ENCODE peak calls at places on chromosomes 13 and 19, in five cellular contexts. One of them, this sample, is unnamed.

GRCh38 chr13:113546571-113547247 is 37.8 kb upstream of the TFDP1 start:
- ATAC-seq in T-helper 17 cell: no peak
- ATAC-seq in A549: no peak
- ATAC-seq in activated naive CD8-positive, alpha-beta T cell treated with anti-CD3 and anti-CD28 coated beads, Interleukin-2, amount 50 U/mL, for 24 hours: no peak
- ATAC-seq in CD4-positive, CD25-positive, alpha-beta regulatory T cell: no peak
- ATAC-seq in this sample: no peak

GRCh38 chr13:30681489-30682242 is 53.7 kb upstream of the ALOX5AP start:
- ATAC-seq in CD4-positive, CD25-positive, alpha-beta regulatory T cell: no peak
- ATAC-seq in activated naive CD8-positive, alpha-beta T cell treated with anti-CD3 and anti-CD28 coated beads, Interleukin-2, amount 50 U/mL, for 24 hours: no peak
- ATAC-seq in A549: no peak
- ATAC-seq in T-helper 17 cell: peak
- ATAC-seq in this sample: peak

GRCh38 chr13:114011226-114011625 is 37.4 kb upstream of the C13orf46 start:
- ATAC-seq in CD4-positive, CD25-positive, alpha-beta regulatory T cell: no peak
- ATAC-seq in A549: no peak
- ATAC-seq in T-helper 17 cell: peak
- ATAC-seq in activated naive CD8-positive, alpha-beta T cell treated with anti-CD3 and anti-CD28 coated beads, Interleukin-2, amount 50 U/mL, for 24 hours: no peak
- ATAC-seq in this sample: no peak

GRCh38 chr13:36251528-36251927 is 37.2 kb upstream of the SOHLH2 start:
- ATAC-seq in A549: no peak
- ATAC-seq in activated naive CD8-positive, alpha-beta T cell treated with anti-CD3 and anti-CD28 coated beads, Interleukin-2, amount 50 U/mL, for 24 hours: no peak
- ATAC-seq in CD4-positive, CD25-positive, alpha-beta regulatory T cell: no peak
- ATAC-seq in T-helper 17 cell: no peak
- ATAC-seq in this sample: peak

GRCh38 chr13:21742041-21742440 is 71.2 kb downstream of the FGF9 start:
- ATAC-seq in T-helper 17 cell: no peak
- ATAC-seq in CD4-positive, CD25-positive, alpha-beta regulatory T cell: no peak
- ATAC-seq in activated naive CD8-positive, alpha-beta T cell treated with anti-CD3 and anti-CD28 coated beads, Interleukin-2, amount 50 U/mL, for 24 hours: no peak
- ATAC-seq in A549: no peak
- ATAC-seq in this sample: no peak

GRCh38 chr13:43608400-43609137 is 178.2 kb downstream of the ENOX1 start:
- ATAC-seq in A549: no peak
- ATAC-seq in activated naive CD8-positive, alpha-beta T cell treated with anti-CD3 and anti-CD28 coated beads, Interleukin-2, amount 50 U/mL, for 24 hours: no peak
- ATAC-seq in T-helper 17 cell: no peak
- ATAC-seq in CD4-positive, CD25-positive, alpha-beta regulatory T cell: no peak
- ATAC-seq in this sample: peak

GRCh38 chr19:16541526-16542044 is 652 bp downstream of the CHERP start:
- ATAC-seq in activated naive CD8-positive, alpha-beta T cell treated with anti-CD3 and anti-CD28 coated beads, Interleukin-2, amount 50 U/mL, for 24 hours: no peak
- ATAC-seq in CD4-positive, CD25-positive, alpha-beta regulatory T cell: no peak
- ATAC-seq in T-helper 17 cell: peak
- ATAC-seq in A549: peak
- ATAC-seq in this sample: peak

GRCh38 chr19:43763473-43763939 is 8.7 kb upstream of the SMG9 start:
- ATAC-seq in A549: no peak
- ATAC-seq in T-helper 17 cell: no peak
- ATAC-seq in activated naive CD8-positive, alpha-beta T cell treated with anti-CD3 and anti-CD28 coated beads, Interleukin-2, amount 50 U/mL, for 24 hours: peak
- ATAC-seq in CD4-positive, CD25-positive, alpha-beta regulatory T cell: no peak
- ATAC-seq in this sample: no peak

GRCh38 chr13:97659602-97660001 is 225.6 kb downstream of the RAP2A start:
- ATAC-seq in T-helper 17 cell: no peak
- ATAC-seq in activated naive CD8-positive, alpha-beta T cell treated with anti-CD3 and anti-CD28 coated beads, Interleukin-2, amount 50 U/mL, for 24 hours: no peak
- ATAC-seq in A549: no peak
- ATAC-seq in CD4-positive, CD25-positive, alpha-beta regulatory T cell: no peak
- ATAC-seq in this sample: peak

GRCh38 chr19:41064974-41065569 is 23.2 kb upstream of the CYP2A13 start:
- ATAC-seq in T-helper 17 cell: no peak
- ATAC-seq in A549: peak
- ATAC-seq in activated naive CD8-positive, alpha-beta T cell treated with anti-CD3 and anti-CD28 coated beads, Interleukin-2, amount 50 U/mL, for 24 hours: no peak
- ATAC-seq in CD4-positive, CD25-positive, alpha-beta regulatory T cell: no peak
- ATAC-seq in this sample: peak

GRCh38 chr19:50475736-50476223 is 527 bp upstream of the EMC10 start:
- ATAC-seq in CD4-positive, CD25-positive, alpha-beta regulatory T cell: no peak
- ATAC-seq in T-helper 17 cell: no peak
- ATAC-seq in activated naive CD8-positive, alpha-beta T cell treated with anti-CD3 and anti-CD28 coated beads, Interleukin-2, amount 50 U/mL, for 24 hours: no peak
- ATAC-seq in A549: no peak
- ATAC-seq in this sample: no peak

This sample was measured in SK-N-SH treated with all-trans-retinoic acid at 6 μM for 48 hours.